ENCODE peak calls at places on chromosomes 1 and 21, in nine cellular contexts. J is upper lobe of right lung, F is progenitor cell of endocrine pancreas, N is GM12891, L is ovary, W is NCI-H774, A is GM19239, V is NCI-H1105 treated with DMSO at 0.1 percent for 48 hours, I is fibroblast of gingiva. U is an unnamed sample.

GRCh38 chr1:198018529-198018928 is 101.4 kb downstream of the LHX9 start:
- DNase-seq in J (no peak), F (no peak), N (no peak), L (no peak), W (no peak), A (no peak), V (peak; percentile 19), I (peak; percentile 23), U (no peak)

GRCh38 chr1:164685247-164685646 is 126.3 kb downstream of the PBX1 start:
- DNase-seq in J (no peak), F (no peak), N (no peak), L (no peak), W (no peak), A (no peak), V (no peak), I (no peak), U (no peak)

GRCh38 chr1:112904831-112905227 is 51.2 kb downstream of the SLC16A1 start:
- DNase-seq in J (peak; percentile 73), F (no peak), N (no peak), L (no peak), W (no peak), A (no peak), V (no peak), I (no peak), U (no peak)

GRCh38 chr1:54314691-54315455 is 91.3 kb downstream of the SSBP3 start:
- DNase-seq in J (no peak), F (no peak), N (no peak), L (no peak), W (no peak), A (no peak), V (peak; percentile 10), I (no peak), U (no peak)

GRCh38 chr1:27405074-27405473 is 12.7 kb downstream of the GPR3 start:
- DNase-seq in J (no peak), F (no peak), N (no peak), L (no peak), W (no peak), A (no peak), V (no peak), I (peak; percentile 86), U (no peak)

GRCh38 chr1:31376374-31377134 is 3.7 kb upstream of the FABP3 start:
- DNase-seq in J (peak; percentile 29), F (no peak), N (no peak), L (no peak), W (no peak), A (no peak), V (peak; percentile 19), I (peak; percentile 94), U (no peak)

GRCh38 chr1:201582261-201582951 is 43.5 kb downstream of the NAV1 start:
- DNase-seq in J (peak; percentile 51), F (no peak), N (no peak), L (no peak), W (no peak), A (no peak), V (peak; percentile 61), I (peak; percentile 41), U (no peak)

GRCh38 chr21:36210779-36211659 is 54.4 kb downstream of the DOP1B start:
- DNase-seq in J (no peak), F (no peak), N (no peak), L (no peak), W (no peak), A (no peak), V (no peak), I (no peak), U (no peak)

GRCh38 chr1:209646558-209646957 is 5.7 kb downstream of the LAMB3 start:
- DNase-seq in J (no peak), F (no peak), N (no peak), L (no peak), W (no peak), A (no peak), V (no peak), I (no peak), U (no peak)

U was measured in D721Med.